ENCODE peak calls at places on chromosome 1, in five cellular contexts. One of them, this sample, is unnamed.

GRCh38 chr1:161357073-161357472 is 10.6 kb downstream of the CFAP126 start:
- DNase-seq in nephron progenitor cell: no peak
- DNase-seq in T-helper 9 cell: no peak
- DNase-seq in neural crest cell: no peak
- DNase-seq in breast epithelium: no peak
- DNase-seq in this sample: no peak

GRCh38 chr1:153647375-153647714 is 11.2 kb upstream of the SNAPIN start:
- DNase-seq in nephron progenitor cell: no peak
- DNase-seq in T-helper 9 cell: no peak
- DNase-seq in neural crest cell: no peak
- DNase-seq in breast epithelium: no peak
- DNase-seq in this sample: no peak

GRCh38 chr1:66350001-66350547 is 183.9 kb upstream of the SGIP1 start:
- DNase-seq in nephron progenitor cell: no peak
- DNase-seq in T-helper 9 cell: peak; percentile 48
- DNase-seq in neural crest cell: no peak
- DNase-seq in breast epithelium: no peak
- DNase-seq in this sample: no peak

GRCh38 chr1:87129606-87130005 is 199.1 kb upstream of the LMO4 start:
- DNase-seq in nephron progenitor cell: no peak
- DNase-seq in T-helper 9 cell: no peak
- DNase-seq in neural crest cell: no peak
- DNase-seq in breast epithelium: no peak
- DNase-seq in this sample: peak; percentile 32

GRCh38 chr1:219670426-219671149 is 57.7 kb upstream of the ZC3H11B start:
- DNase-seq in nephron progenitor cell: no peak
- DNase-seq in T-helper 9 cell: no peak
- DNase-seq in neural crest cell: no peak
- DNase-seq in breast epithelium: no peak
- DNase-seq in this sample: no peak

GRCh38 chr1:24141311-24141997 is 1.5 kb downstream of the IL22RA1 start:
- DNase-seq in nephron progenitor cell: no peak
- DNase-seq in T-helper 9 cell: no peak
- DNase-seq in neural crest cell: no peak
- DNase-seq in breast epithelium: no peak
- DNase-seq in this sample: peak; percentile 66

GRCh38 chr1:208103821-208104513 is 140.2 kb downstream of the PLXNA2 start:
- DNase-seq in nephron progenitor cell: no peak
- DNase-seq in T-helper 9 cell: no peak
- DNase-seq in neural crest cell: no peak
- DNase-seq in breast epithelium: no peak
- DNase-seq in this sample: no peak

GRCh38 chr1:147612366-147612765 is 58.0 kb downstream of the ACP6 start:
- DNase-seq in nephron progenitor cell: no peak
- DNase-seq in T-helper 9 cell: no peak
- DNase-seq in neural crest cell: no peak
- DNase-seq in breast epithelium: no peak
- DNase-seq in this sample: no peak

GRCh38 chr1:175186371-175187160 is 6.0 kb downstream of the KIAA0040 start:
- DNase-seq in nephron progenitor cell: no peak
- DNase-seq in T-helper 9 cell: no peak
- DNase-seq in neural crest cell: no peak
- DNase-seq in breast epithelium: no peak
- DNase-seq in this sample: no peak

GRCh38 chr1:41122851-41123518 is 101.5 kb upstream of the SLFNL1 start:
- DNase-seq in nephron progenitor cell: peak; percentile 7
- DNase-seq in T-helper 9 cell: no peak
- DNase-seq in neural crest cell: peak; percentile 4
- DNase-seq in breast epithelium: no peak
- DNase-seq in this sample: peak; percentile 72

GRCh38 chr1:24294757-24295371 is 24.3 kb upstream of the GRHL3 start:
- DNase-seq in nephron progenitor cell: peak; percentile 61
- DNase-seq in T-helper 9 cell: no peak
- DNase-seq in neural crest cell: no peak
- DNase-seq in breast epithelium: peak; percentile 36
- DNase-seq in this sample: peak; percentile 95

GRCh38 chr1:199778324-199778955 is 249.1 kb upstream of the NR5A2 start:
- DNase-seq in nephron progenitor cell: peak; percentile 28
- DNase-seq in T-helper 9 cell: no peak
- DNase-seq in neural crest cell: no peak
- DNase-seq in breast epithelium: no peak
- DNase-seq in this sample: peak; percentile 51

GRCh38 chr1:242524571-242525359 is at the start of gene PLD5:
- DNase-seq in nephron progenitor cell: peak; percentile 54
- DNase-seq in T-helper 9 cell: no peak
- DNase-seq in neural crest cell: peak; percentile 18
- DNase-seq in breast epithelium: no peak
- DNase-seq in this sample: no peak

GRCh38 chr1:198015317-198015716 is 98.1 kb downstream of the LHX9 start:
- DNase-seq in nephron progenitor cell: no peak
- DNase-seq in T-helper 9 cell: no peak
- DNase-seq in neural crest cell: no peak
- DNase-seq in breast epithelium: no peak
- DNase-seq in this sample: peak; percentile 66

GRCh38 chr1:25504706-25505560 is 38.5 kb upstream of the LDLRAP1 start:
- DNase-seq in nephron progenitor cell: no peak
- DNase-seq in T-helper 9 cell: no peak
- DNase-seq in neural crest cell: no peak
- DNase-seq in breast epithelium: no peak
- DNase-seq in this sample: no peak

GRCh38 chr1:25757846-25758185 is 42.2 kb upstream of the SELENON start:
- DNase-seq in nephron progenitor cell: no peak
- DNase-seq in T-helper 9 cell: no peak
- DNase-seq in neural crest cell: no peak
- DNase-seq in breast epithelium: no peak
- DNase-seq in this sample: no peak

GRCh38 chr1:20440785-20441200 is 45.2 kb downstream of the CAMK2N1 start:
- DNase-seq in nephron progenitor cell: peak; percentile 49
- DNase-seq in T-helper 9 cell: peak; percentile 21
- DNase-seq in neural crest cell: peak; percentile 42
- DNase-seq in breast epithelium: no peak
- DNase-seq in this sample: peak; percentile 39

GRCh38 chr1:183841950-183842816 is 37.3 kb downstream of the RGL1 start:
- DNase-seq in nephron progenitor cell: no peak
- DNase-seq in T-helper 9 cell: no peak
- DNase-seq in neural crest cell: no peak
- DNase-seq in breast epithelium: peak; percentile 33
- DNase-seq in this sample: peak; percentile 95

GRCh38 chr1:223425550-223425949 is 32.3 kb downstream of the CCDC185 start:
- DNase-seq in nephron progenitor cell: no peak
- DNase-seq in T-helper 9 cell: no peak
- DNase-seq in neural crest cell: no peak
- DNase-seq in breast epithelium: no peak
- DNase-seq in this sample: no peak

GRCh38 chr1:55699151-55699695 is 484.1 kb upstream of the USP24 start:
- DNase-seq in nephron progenitor cell: peak; percentile 26
- DNase-seq in T-helper 9 cell: no peak
- DNase-seq in neural crest cell: no peak
- DNase-seq in breast epithelium: no peak
- DNase-seq in this sample: no peak

GRCh38 chr1:38789498-38790169 is 69.9 kb downstream of the RRAGC start:
- DNase-seq in nephron progenitor cell: no peak
- DNase-seq in T-helper 9 cell: no peak
- DNase-seq in neural crest cell: no peak
- DNase-seq in breast epithelium: no peak
- DNase-seq in this sample: no peak

GRCh38 chr1:220787069-220787614 is 429 bp downstream of the MTARC1 start:
- DNase-seq in nephron progenitor cell: no peak
- DNase-seq in T-helper 9 cell: no peak
- DNase-seq in neural crest cell: no peak
- DNase-seq in breast epithelium: no peak
- DNase-seq in this sample: no peak

GRCh38 chr1:182111496-182111895 is 50.0 kb upstream of the ZNF648 start:
- DNase-seq in nephron progenitor cell: no peak
- DNase-seq in T-helper 9 cell: no peak
- DNase-seq in neural crest cell: no peak
- DNase-seq in breast epithelium: peak; percentile 70
- DNase-seq in this sample: no peak

GRCh38 chr1:84712288-84712874 is 22.1 kb upstream of the SSX2IP start:
- DNase-seq in nephron progenitor cell: no peak
- DNase-seq in T-helper 9 cell: no peak
- DNase-seq in neural crest cell: no peak
- DNase-seq in breast epithelium: no peak
- DNase-seq in this sample: peak; percentile 42

GRCh38 chr1:150568567-150568966 is 10.8 kb downstream of the MCL1 start:
- DNase-seq in nephron progenitor cell: no peak
- DNase-seq in T-helper 9 cell: no peak
- DNase-seq in neural crest cell: no peak
- DNase-seq in breast epithelium: no peak
- DNase-seq in this sample: no peak

GRCh38 chr1:226568077-226568831 is 19.7 kb downstream of the STUM start:
- DNase-seq in nephron progenitor cell: peak; percentile 41
- DNase-seq in T-helper 9 cell: no peak
- DNase-seq in neural crest cell: no peak
- DNase-seq in breast epithelium: peak; percentile 49
- DNase-seq in this sample: no peak

GRCh38 chr1:40848530-40849189 is 13.5 kb downstream of the CITED4 start:
- DNase-seq in nephron progenitor cell: peak; percentile 62
- DNase-seq in T-helper 9 cell: no peak
- DNase-seq in neural crest cell: peak; percentile 46
- DNase-seq in breast epithelium: peak; percentile 78
- DNase-seq in this sample: peak; percentile 56

GRCh38 chr1:218488986-218489385 is 143.8 kb downstream of the TGFB2 start:
- DNase-seq in nephron progenitor cell: no peak
- DNase-seq in T-helper 9 cell: no peak
- DNase-seq in neural crest cell: no peak
- DNase-seq in breast epithelium: peak; percentile 21
- DNase-seq in this sample: peak; percentile 76

GRCh38 chr1:209409786-209410185 is 173.7 kb upstream of the CAMK1G start:
- DNase-seq in nephron progenitor cell: no peak
- DNase-seq in T-helper 9 cell: no peak
- DNase-seq in neural crest cell: no peak
- DNase-seq in breast epithelium: no peak
- DNase-seq in this sample: peak; percentile 96

GRCh38 chr1:232306269-232306911 is 323.5 kb downstream of the SIPA1L2 start:
- DNase-seq in nephron progenitor cell: peak; percentile 57
- DNase-seq in T-helper 9 cell: no peak
- DNase-seq in neural crest cell: no peak
- DNase-seq in breast epithelium: peak; percentile 64
- DNase-seq in this sample: no peak

GRCh38 chr1:231603598-231604275 is 22.9 kb upstream of the DISC1 start:
- DNase-seq in nephron progenitor cell: peak; percentile 29
- DNase-seq in T-helper 9 cell: no peak
- DNase-seq in neural crest cell: peak; percentile 35
- DNase-seq in breast epithelium: no peak
- DNase-seq in this sample: peak; percentile 56

GRCh38 chr1:245585252-245585959 is 430.6 kb downstream of the KIF26B start:
- DNase-seq in nephron progenitor cell: no peak
- DNase-seq in T-helper 9 cell: no peak
- DNase-seq in neural crest cell: no peak
- DNase-seq in breast epithelium: no peak
- DNase-seq in this sample: peak; percentile 83

GRCh38 chr1:21117159-21117953 is 59.3 kb downstream of the EIF4G3 start:
- DNase-seq in nephron progenitor cell: no peak
- DNase-seq in T-helper 9 cell: no peak
- DNase-seq in neural crest cell: peak; percentile 6
- DNase-seq in breast epithelium: no peak
- DNase-seq in this sample: peak; percentile 24

GRCh38 chr1:34529935-34530859 is 224.7 kb upstream of the GJB5 start:
- DNase-seq in nephron progenitor cell: peak; percentile 56
- DNase-seq in T-helper 9 cell: no peak
- DNase-seq in neural crest cell: no peak
- DNase-seq in breast epithelium: no peak
- DNase-seq in this sample: no peak

GRCh38 chr1:163068716-163069115 is 445 bp upstream of the RGS4 start:
- DNase-seq in nephron progenitor cell: no peak
- DNase-seq in T-helper 9 cell: no peak
- DNase-seq in neural crest cell: no peak
- DNase-seq in breast epithelium: no peak
- DNase-seq in this sample: peak; percentile 59